ENCODE peak calls at places on chromosomes 13 and 19, in ten cellular contexts. M, S, H, J, G, B, F, O, A and X are unnamed samples.

GRCh38 chr13:75766636-75767035 is 130.5 kb downstream of the LMO7 start:
- DNase-seq in A (no peak), O (no peak), B (no peak), M (no peak), H (no peak), J (no peak), F (no peak), S (no peak), G (no peak), X (no peak)

GRCh38 chr19:406121-406711 is 2.7 kb downstream of the C2CD4C start:
- DNase-seq in B (no peak), A (no peak), G (peak), M (no peak), H (no peak), J (no peak), S (no peak), F (no peak), O (peak), X (no peak)

GRCh38 chr19:16614941-16615340 is 13.1 kb downstream of the MED26 start:
- DNase-seq in F (no peak), M (peak), H (no peak), O (no peak), G (no peak), S (no peak), A (no peak), J (no peak), B (no peak), X (no peak)

GRCh38 chr13:77893066-77893465 is 25.6 kb downstream of the EDNRB start:
- DNase-seq in S (no peak), O (no peak), A (no peak), H (no peak), M (no peak), J (no peak), G (no peak), F (no peak), B (no peak), X (no peak)

GRCh38 chr19:18655173-18655844 is 18.5 kb downstream of the KLHL26 start:
- DNase-seq in A (no peak), O (no peak), B (no peak), J (no peak), G (no peak), H (no peak), F (no peak), M (no peak), S (no peak), X (no peak)

GRCh38 chr13:76976488-76976887 is 15.4 kb upstream of the CLN5 start:
- DNase-seq in J (peak), B (no peak), O (no peak), A (no peak), M (no peak), S (no peak), G (no peak), F (no peak), H (no peak), X (no peak)

GRCh38 chr19:13938361-13939027 is at the start of gene PODNL1:
- DNase-seq in A (peak), G (no peak), J (no peak), F (peak), S (no peak), M (no peak), H (peak), O (peak), B (no peak), X (no peak)

GRCh38 chr19:57010541-57010940 is 109.2 kb upstream of the USP29 start:
- DNase-seq in F (no peak), B (no peak), O (no peak), S (no peak), H (no peak), A (no peak), M (no peak), J (no peak), G (no peak), X (peak)

GRCh38 chr19:2578391-2578826 is 102.5 kb downstream of the GADD45B start:
- DNase-seq in O (peak), S (no peak), F (peak), A (peak), J (no peak), M (peak), G (peak), B (peak), H (peak), X (no peak)

GRCh38 chr19:2337329-2337707 is 8.8 kb downstream of the SPPL2B start:
- DNase-seq in G (no peak), M (no peak), H (peak), B (peak), O (peak), S (peak), A (peak), F (no peak), J (no peak), X (peak)

DNA sequence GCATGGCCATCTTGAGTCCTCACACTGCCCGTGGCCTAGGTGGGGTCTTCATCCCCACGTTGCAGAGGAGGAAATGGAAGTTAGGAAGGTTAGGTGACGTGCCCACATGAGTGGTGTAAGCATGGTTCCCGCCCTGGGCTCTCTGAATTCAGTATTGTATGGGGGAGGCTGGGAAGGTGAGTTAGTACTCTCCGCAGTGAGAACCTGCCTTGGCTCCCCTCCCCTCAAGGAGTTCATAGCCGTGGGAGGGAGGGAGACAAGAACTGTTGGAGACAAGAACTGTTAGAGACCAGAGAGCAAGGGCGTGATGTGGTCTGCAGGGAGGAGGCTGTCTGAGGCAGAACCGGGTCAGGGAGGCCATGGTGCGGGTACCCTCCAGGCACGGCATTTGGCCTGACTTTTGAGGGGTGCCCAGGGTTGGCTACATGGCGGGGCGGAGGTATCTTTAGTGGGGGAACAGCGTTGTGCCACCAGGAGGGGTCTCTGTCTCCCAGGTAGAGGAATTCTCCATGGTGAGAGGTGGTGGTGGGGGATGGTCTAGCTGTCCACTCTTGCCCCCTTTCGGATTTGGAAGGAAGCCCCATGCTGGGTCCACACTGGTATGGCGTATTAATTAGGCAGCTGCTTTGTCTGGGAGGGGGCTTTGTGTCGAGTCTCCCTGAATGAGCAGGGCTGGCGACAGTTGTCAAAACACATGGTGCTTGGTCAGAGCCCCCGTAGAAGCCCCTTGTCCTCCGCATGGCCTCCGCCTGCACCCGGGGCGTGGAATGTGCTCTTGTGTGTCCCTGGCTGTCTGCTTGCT is 45.8 kb downstream of the CAPN12 start:
- DNase-seq in M (no peak), H (peak), B (no peak), O (no peak), S (peak), F (no peak), J (no peak), A (no peak), G (no peak), X (peak)
- H3K27ac ChIP-seq in M (no peak), H (peak), B (peak), O (no peak), S (peak), F (peak), J (peak), A (peak), G (peak), X (peak)

GRCh38 chr19:42176649-42176989 is 40.9 kb downstream of the DEDD2 start:
- DNase-seq in J (no peak), G (no peak), O (no peak), M (no peak), H (peak), S (peak), B (no peak), F (no peak), A (no peak), X (peak)

GRCh38 chr19:42175335-42175734 is 42.1 kb downstream of the DEDD2 start:
- DNase-seq in F (no peak), J (no peak), H (no peak), M (no peak), S (no peak), G (no peak), A (no peak), O (no peak), B (no peak), X (no peak)

GRCh38 chr19:42175952-42176648 is 41.4 kb downstream of the DEDD2 start:
- DNase-seq in F (no peak), B (no peak), J (no peak), H (peak), S (no peak), O (no peak), A (peak), G (no peak), M (peak), X (no peak)

GRCh38 chr19:42177686-42178019 is 39.8 kb downstream of the DEDD2 start:
- DNase-seq in A (no peak), H (no peak), M (no peak), B (no peak), S (no peak), O (no peak), F (no peak), G (no peak), J (no peak), X (no peak)

GRCh38 chr19:42176990-42177685 is 40.3 kb downstream of the DEDD2 start:
- DNase-seq in G (peak), A (peak), O (peak), H (peak), S (peak), B (peak), J (no peak), M (peak), F (peak), X (peak)
- H3K27ac ChIP-seq in G (no peak), A (no peak), O (no peak), H (no peak), S (no peak), B (no peak), J (no peak), M (no peak), F (no peak), X (peak)

GRCh38 chr13:40197049-40197448 is 469.4 kb downstream of the FOXO1 start:
- DNase-seq in B (no peak), G (no peak), A (no peak), M (no peak), F (no peak), S (no peak), H (no peak), O (no peak), J (no peak), X (no peak)
- H3K27ac ChIP-seq in B (no peak), G (no peak), A (no peak), M (no peak), F (no peak), S (no peak), H (no peak), O (no peak), J (no peak), X (no peak)

GRCh38 chr13:110828705-110829104 is 86.2 kb downstream of the ANKRD10 start:
- DNase-seq in H (no peak), B (no peak), F (no peak), A (no peak), O (no peak), M (no peak), S (no peak), J (no peak), G (no peak), X (no peak)

GRCh38 chr13:110826861-110827672 is 87.8 kb downstream of the ANKRD10 start:
- DNase-seq in G (no peak), F (no peak), A (no peak), H (no peak), S (no peak), J (no peak), B (peak), M (no peak), O (peak), X (no peak)

GRCh38 chr13:110824901-110825300 is 90.0 kb downstream of the ANKRD10 start:
- DNase-seq in H (no peak), M (no peak), B (no peak), F (no peak), J (no peak), A (no peak), G (no peak), S (no peak), O (no peak), X (no peak)

GRCh38 chr13:110825516-110825915 is 89.4 kb downstream of the ANKRD10 start:
- DNase-seq in O (peak), B (no peak), J (no peak), F (no peak), G (no peak), M (no peak), H (no peak), S (no peak), A (no peak), X (no peak)

GRCh38 chr13:110826101-110826500 is 88.8 kb downstream of the ANKRD10 start:
- DNase-seq in M (no peak), O (no peak), B (no peak), S (no peak), H (no peak), A (no peak), F (no peak), G (no peak), J (no peak), X (no peak)
- H3K27ac ChIP-seq in M (no peak), O (no peak), B (no peak), S (no peak), H (no peak), A (no peak), F (no peak), G (no peak), J (no peak), X (no peak)

GRCh38 chr13:41700790-41701310 is 243.5 kb downstream of the RGCC start:
- DNase-seq in J (no peak), G (no peak), B (peak), M (peak), A (peak), F (no peak), H (no peak), S (no peak), O (no peak), X (no peak)
- H3K27ac ChIP-seq in J (no peak), G (no peak), B (no peak), M (peak), A (no peak), F (peak), H (no peak), S (no peak), O (no peak), X (no peak)

GRCh38 chr19:11331502-11331901 is 8.0 kb downstream of the RAB3D start:
- DNase-seq in J (no peak), F (no peak), B (no peak), H (no peak), A (no peak), O (no peak), M (no peak), S (no peak), G (no peak), X (no peak)

GRCh38 chr19:11324748-11325389 is 14.6 kb downstream of the RAB3D start:
- DNase-seq in B (no peak), H (no peak), J (no peak), F (no peak), A (no peak), G (no peak), S (no peak), M (no peak), O (peak), X (no peak)

GRCh38 chr19:11332822-11333221 is 6.6 kb downstream of the RAB3D start:
- DNase-seq in A (no peak), G (no peak), H (no peak), B (no peak), J (no peak), M (no peak), O (no peak), F (no peak), S (no peak), X (no peak)

GRCh38 chr19:11325544-11325943 is 13.9 kb downstream of the RAB3D start:
- DNase-seq in M (no peak), G (no peak), B (no peak), O (peak), J (no peak), S (no peak), H (no peak), F (no peak), A (no peak), X (no peak)

GRCh38 chr19:11330103-11330502 is 9.4 kb downstream of the RAB3D start:
- DNase-seq in J (no peak), M (no peak), S (no peak), O (no peak), H (no peak), F (no peak), G (no peak), A (no peak), B (no peak), X (no peak)
- H3K27ac ChIP-seq in J (no peak), M (no peak), S (no peak), O (no peak), H (no peak), F (no peak), G (no peak), A (no peak), B (no peak), X (no peak)